ENCODE peak calls at places on chromosomes 2 and 18, in nine cellular contexts. G is NCI-H748 treated with DMSO at 0.1 percent for 48 hours, V is breast epithelium, U is colonic mucosa, E is GM23338, C is dorsolateral prefrontal cortex, Y is NCI-H2081, Z is astrocyte of the hippocampus, H is CD14-positive monocyte. L is an unnamed sample.

GRCh38 chr2:28348149-28348567 is 44.5 kb upstream of the FOSL2 start:
- DNase-seq in G (no peak), V (no peak), U (no peak), E (no peak), C (no peak), Y (no peak), Z (no peak), H (no peak), L (no peak)

GRCh38 chr2:100214265-100214961 is 72.0 kb upstream of the AFF3 start:
- DNase-seq in G (no peak), V (no peak), U (no peak), E (no peak), C (no peak), Y (no peak), Z (no peak), H (no peak), L (no peak)

GRCh38 chr2:134290363-134290762 is 36.5 kb downstream of the MGAT5 start:
- DNase-seq in G (no peak), V (no peak), U (no peak), E (no peak), C (no peak), Y (no peak), Z (no peak), H (no peak), L (no peak)

GRCh38 chr2:217023611-217024010 is 163.7 kb upstream of the TNP1 start:
- DNase-seq in G (no peak), V (no peak), U (no peak), E (no peak), C (no peak), Y (no peak), Z (no peak), H (no peak), L (no peak)

GRCh38 chr2:229408356-229408755 is 137.3 kb upstream of the PID1 start:
- DNase-seq in G (peak), V (no peak), U (peak), E (peak), C (no peak), Y (no peak), Z (peak), H (peak), L (no peak)

GRCh38 chr2:238939521-238940403 is 91.9 kb downstream of the TWIST2 start:
- DNase-seq in G (no peak), V (no peak), U (peak), E (no peak), C (no peak), Y (no peak), Z (no peak), H (no peak), L (no peak)

GRCh38 chr2:182187130-182187529 is 201.5 kb downstream of the PPP1R1C start:
- DNase-seq in G (peak), V (no peak), U (no peak), E (no peak), C (no peak), Y (no peak), Z (no peak), H (no peak), L (no peak)

GRCh38 chr2:238787507-238787906 is 60.4 kb upstream of the TWIST2 start:
- DNase-seq in G (no peak), V (no peak), U (no peak), E (no peak), C (no peak), Y (no peak), Z (no peak), H (no peak), L (no peak)

GRCh38 chr2:696999-697627 is 19.9 kb upstream of the TMEM18 start:
- DNase-seq in G (no peak), V (no peak), U (no peak), E (peak), C (no peak), Y (no peak), Z (no peak), H (no peak), L (no peak)

GRCh38 chr2:3458396-3459184 is 60.7 kb downstream of the ADI1 start:
- DNase-seq in G (no peak), V (no peak), U (no peak), E (no peak), C (no peak), Y (no peak), Z (no peak), H (no peak), L (no peak)

GRCh38 chr2:1321297-1321696 is 92.0 kb upstream of the TPO start:
- DNase-seq in G (no peak), V (no peak), U (no peak), E (no peak), C (peak), Y (no peak), Z (no peak), H (no peak), L (no peak)

GRCh38 chr18:79523221-79523737 is 127.5 kb downstream of the NFATC1 start:
- DNase-seq in G (no peak), V (peak), U (no peak), E (no peak), C (peak), Y (no peak), Z (no peak), H (peak), L (no peak)

GRCh38 chr2:236107971-236108625 is 60.1 kb downstream of the GBX2 start:
- DNase-seq in G (no peak), V (no peak), U (no peak), E (peak), C (no peak), Y (no peak), Z (no peak), H (no peak), L (no peak)

GRCh38 chr2:128494640-128495321 is 176.1 kb upstream of the HS6ST1 start:
- DNase-seq in G (no peak), V (no peak), U (no peak), E (no peak), C (no peak), Y (no peak), Z (peak), H (peak), L (no peak)

GRCh38 chr2:52260904-52261303 is 1229.0 kb upstream of the NRXN1 start:
- DNase-seq in G (peak), V (no peak), U (no peak), E (no peak), C (no peak), Y (peak), Z (no peak), H (no peak), L (no peak)

GRCh38 chr2:9910699-9911098 is 40.8 kb upstream of the GRHL1 start:
- DNase-seq in G (no peak), V (no peak), U (no peak), E (no peak), C (no peak), Y (no peak), Z (no peak), H (no peak), L (no peak)

GRCh38 chr2:215772634-215773563 is 240.5 kb downstream of the MREG start:
- DNase-seq in G (no peak), V (no peak), U (no peak), E (no peak), C (no peak), Y (no peak), Z (peak), H (no peak), L (no peak)

GRCh38 chr18:9008203-9008708 is 94.2 kb upstream of the NDUFV2 start:
- DNase-seq in G (no peak), V (no peak), U (no peak), E (no peak), C (no peak), Y (no peak), Z (no peak), H (no peak), L (no peak)

GRCh38 chr2:104703669-104704068 is 150.2 kb upstream of the POU3F3 start:
- DNase-seq in G (peak), V (no peak), U (no peak), E (no peak), C (no peak), Y (no peak), Z (peak), H (no peak), L (no peak)

GRCh38 chr18:33761363-33761762 is 183.3 kb downstream of the ASXL3 start:
- DNase-seq in G (peak), V (no peak), U (no peak), E (no peak), C (no peak), Y (no peak), Z (peak), H (no peak), L (no peak)

GRCh38 chr2:84492571-84492970 is 23.7 kb upstream of the DNAH6 start:
- DNase-seq in G (no peak), V (no peak), U (no peak), E (peak), C (no peak), Y (no peak), Z (peak), H (no peak), L (no peak)

GRCh38 chr2:143161982-143162837 is 33.0 kb downstream of the ARHGAP15 start:
- DNase-seq in G (peak), V (no peak), U (peak), E (peak), C (peak), Y (peak), Z (peak), H (peak), L (no peak)

GRCh38 chr2:66318009-66318561 is 116.8 kb upstream of the MEIS1 start:
- DNase-seq in G (no peak), V (no peak), U (no peak), E (no peak), C (no peak), Y (no peak), Z (no peak), H (no peak), L (no peak)

GRCh38 chr18:49178736-49179135 is 228.0 kb upstream of the SMAD7 start:
- DNase-seq in G (no peak), V (no peak), U (peak), E (peak), C (no peak), Y (no peak), Z (peak), H (no peak), L (no peak)

GRCh38 chr2:163735692-163736432 is at the start of gene FIGN:
- DNase-seq in G (peak), V (peak), U (peak), E (peak), C (peak), Y (peak), Z (peak), H (no peak), L (peak)

GRCh38 chr2:43637030-43637803 is at the start of gene PLEKHH2:
- DNase-seq in G (peak), V (peak), U (peak), E (peak), C (peak), Y (peak), Z (peak), H (peak), L (peak)

GRCh38 chr2:174763793-174764179 is 486 bp downstream of the CHRNA1 start:
- DNase-seq in G (no peak), V (no peak), U (no peak), E (no peak), C (no peak), Y (no peak), Z (no peak), H (no peak), L (no peak)

GRCh38 chr2:7392076-7392787 is 475.0 kb downstream of the RNF144A start:
- DNase-seq in G (no peak), V (no peak), U (no peak), E (no peak), C (no peak), Y (no peak), Z (no peak), H (no peak), L (no peak)

GRCh38 chr2:161044095-161044874 is 115.9 kb upstream of the TANK start:
- DNase-seq in G (no peak), V (no peak), U (no peak), E (no peak), C (no peak), Y (no peak), Z (no peak), H (no peak), L (no peak)

GRCh38 chr2:134790487-134790886 is 47.9 kb upstream of the ACMSD start:
- DNase-seq in G (no peak), V (no peak), U (no peak), E (peak), C (no peak), Y (no peak), Z (no peak), H (no peak), L (no peak)

GRCh38 chr2:71605781-71606241 is 152.4 kb downstream of the DYSF start:
- DNase-seq in G (no peak), V (peak), U (no peak), E (no peak), C (peak), Y (no peak), Z (no peak), H (peak), L (no peak)

GRCh38 chr2:28633739-28634138 is 117.9 kb upstream of the PPP1CB start:
- DNase-seq in G (no peak), V (no peak), U (no peak), E (no peak), C (no peak), Y (no peak), Z (peak), H (no peak), L (no peak)

GRCh38 chr18:72823345-72823744 is 44.4 kb downstream of the NETO1 start:
- DNase-seq in G (no peak), V (no peak), U (no peak), E (no peak), C (no peak), Y (no peak), Z (no peak), H (no peak), L (no peak)

GRCh38 chr2:163306647-163307046 is 429.2 kb downstream of the FIGN start:
- DNase-seq in G (no peak), V (no peak), U (no peak), E (no peak), C (no peak), Y (no peak), Z (no peak), H (no peak), L (no peak)

GRCh38 chr18:76052196-76052595 is 442.8 kb downstream of the ZNF516 start:
- DNase-seq in G (no peak), V (no peak), U (no peak), E (no peak), C (no peak), Y (no peak), Z (no peak), H (no peak), L (no peak)

GRCh38 chr18:70422061-70422965 is 133.5 kb downstream of the SOCS6 start:
- DNase-seq in G (no peak), V (no peak), U (peak), E (no peak), C (no peak), Y (no peak), Z (peak), H (peak), L (no peak)

GRCh38 chr2:139495851-139496250 is 715.7 kb upstream of the NXPH2 start:
- DNase-seq in G (no peak), V (no peak), U (no peak), E (peak), C (no peak), Y (no peak), Z (no peak), H (no peak), L (no peak)

GRCh38 chr2:233049194-233049761 is 10.9 kb upstream of the INPP5D start:
- DNase-seq in G (no peak), V (no peak), U (no peak), E (no peak), C (no peak), Y (no peak), Z (no peak), H (no peak), L (no peak)